ENCODE peak calls at places on chromosomes 5 and 9, in seven cellular contexts. Y, R, O, Q, U, M and K are unnamed samples. For H3K27me3 and H3K36me3, the result is how much of the 10 kb centered on the place peaks cover.

GRCh38 chr5:127830157-127830556 is 127.0 kb downstream of the CCDC192 start:
- DNase-seq in Y (no peak), R (peak), O (no peak), Q (no peak), U (no peak), M (no peak), K (no peak)

GRCh38 chr5:176578391-176578808 is 29.3 kb downstream of the CDHR2 start:
- DNase-seq in Y (peak), R (no peak), O (no peak), Q (peak), U (peak), M (no peak), K (peak)

GRCh38 chr5:82259172-82259800 is 18.9 kb downstream of the RPS23 start:
- DNase-seq in Y (peak), R (peak), O (no peak), Q (no peak), U (peak), M (no peak), K (no peak)

GRCh38 chr5:106454651-106455415 is 1215.9 kb downstream of the EFNA5 start:
- DNase-seq in Y (peak), R (peak), O (no peak), Q (no peak), U (peak), M (no peak), K (peak)

GRCh38 chr9:129549684-129550083 is 71.2 kb downstream of the C9orf50 start:
- DNase-seq in Y (peak), R (peak), O (no peak), Q (peak), U (peak), M (peak), K (no peak)

GRCh38 chr5:160379485-160379884 is 9.1 kb upstream of the C1QTNF2 start:
- DNase-seq in Y (no peak), R (no peak), O (no peak), Q (no peak), U (no peak), M (no peak), K (no peak)

GRCh38 chr9:122325124-122325523 is 45.7 kb upstream of the PTGS1 start:
- DNase-seq in Y (peak), R (no peak), O (no peak), Q (no peak), U (no peak), M (no peak), K (no peak)

GRCh38 chr9:127181595-127182190 is 59.3 kb upstream of the ANGPTL2 start:
- DNase-seq in Y (no peak), R (no peak), O (no peak), Q (peak), U (no peak), M (peak), K (no peak)

GRCh38 chr5:173010021-173010420 is 26.4 kb downstream of the ATP6V0E1 start:
- DNase-seq in Y (peak), R (peak), O (no peak), Q (no peak), U (no peak), M (no peak), K (no peak)

GRCh38 chr5:70491-70890 is 21.5 kb upstream of the PLEKHG4B start:
- DNase-seq in Y (no peak), R (no peak), O (no peak), Q (no peak), U (no peak), M (no peak), K (no peak)

GRCh38 chr5:150637245-150638052 is 3.0 kb upstream of the SYNPO start:
- DNase-seq in Y (peak), R (peak), O (no peak), Q (peak), U (no peak), M (peak), K (peak)

GRCh38 chr9:125346351-125346750 is 84.7 kb downstream of the GAPVD1 start:
- DNase-seq in Y (no peak), R (no peak), O (no peak), Q (no peak), U (no peak), M (no peak), K (no peak)

GRCh38 chr5:121174351-121174750 is 677.3 kb upstream of the FTMT start:
- DNase-seq in Y (peak), R (no peak), O (no peak), Q (no peak), U (no peak), M (no peak), K (no peak)

GRCh38 chr5:173187054-173187743 is 42.9 kb downstream of the BNIP1 start:
- DNase-seq in Y (no peak), R (no peak), O (no peak), Q (no peak), U (no peak), M (no peak), K (no peak)

GRCh38 chr9:103003689-103004088 is 8.6 kb downstream of the CYLC2 start:
- DNase-seq in Y (no peak), R (no peak), O (no peak), Q (no peak), U (no peak), M (no peak), K (no peak)

GRCh38 chr5:179559280-179560252 is 9.2 kb downstream of the RUFY1 start:
- DNase-seq in Y (peak), R (peak), O (peak), Q (peak), U (peak), M (peak), K (peak)

GRCh38 chr5:26054594-26054993 is 983.8 kb downstream of the CDH9 start:
- DNase-seq in Y (no peak), R (no peak), O (no peak), Q (no peak), U (no peak), M (no peak), K (no peak)

GRCh38 chr9:119167876-119168275 is 201.4 kb downstream of the BRINP1 start:
- DNase-seq in Y (no peak), R (no peak), O (no peak), Q (no peak), U (no peak), M (no peak), K (no peak)

DNA sequence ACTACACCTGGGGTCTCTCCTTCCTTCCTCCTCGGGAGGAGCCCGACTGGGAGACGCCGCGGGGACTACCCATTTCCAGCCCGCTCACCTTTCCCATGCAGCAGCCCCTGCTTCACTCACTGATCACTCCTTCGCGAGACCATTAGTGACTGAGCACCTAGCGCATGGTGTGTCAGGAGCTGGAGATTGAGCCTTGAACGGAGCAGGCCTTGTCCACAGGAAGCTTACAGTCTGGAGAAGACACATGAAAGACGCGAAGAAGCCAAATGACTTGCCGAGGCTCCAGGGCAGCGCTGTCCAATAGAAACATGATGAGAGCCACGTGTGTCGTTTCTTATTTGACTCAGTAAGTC is 283 bp upstream of the CFAP90 start:
- DNase-seq in Y (no peak), R (no peak), O (no peak), Q (no peak), U (no peak), M (no peak), K (no peak)
- H3K4me3 ChIP-seq in Y (no peak), R (peak), O (peak), Q (peak), U (peak), M (peak), K (peak)

GRCh38 chr9:34954225-34954624 is 3.9 kb upstream of the PHF24 start:
- DNase-seq in Y (no peak), R (no peak), O (no peak), Q (no peak), U (no peak), M (no peak), K (no peak)

DNA sequence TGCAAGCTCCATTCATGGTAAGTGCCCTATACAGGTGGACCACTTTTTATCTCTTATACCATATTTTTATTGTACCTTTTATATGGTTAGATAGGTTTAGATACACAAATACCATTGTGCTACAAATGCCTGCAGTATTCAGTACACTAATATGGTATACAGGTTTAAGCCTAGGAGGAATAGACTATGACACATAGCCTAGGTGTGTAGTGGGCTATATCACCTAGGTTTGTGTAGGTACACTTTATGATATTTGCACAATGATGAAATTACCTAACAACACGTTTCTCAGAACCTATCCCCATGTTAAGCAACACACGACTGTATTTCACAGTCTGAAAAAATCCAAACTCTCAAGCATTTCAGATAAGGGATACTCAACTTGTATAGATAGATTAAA is 9.6 kb upstream of the PHF24 start:
- DNase-seq in Y (no peak), R (no peak), O (no peak), Q (no peak), U (no peak), M (no peak), K (no peak)
- H3K27me3 ChIP-seq in Y (under half), R (under half), O (under half), Q (under half), U (under half), M (under half), K (under half)

GRCh38 chr9:113181165-113181564 is 30.4 kb downstream of the SLC31A2 start:
- DNase-seq in Y (no peak), R (no peak), O (no peak), Q (no peak), U (no peak), M (no peak), K (no peak)

GRCh38 chr9:113179839-113180238 is 29.0 kb downstream of the SLC31A2 start:
- DNase-seq in Y (no peak), R (no peak), O (no peak), Q (no peak), U (no peak), M (no peak), K (no peak)

GRCh38 chr9:113178087-113178486 is 27.3 kb downstream of the SLC31A2 start:
- DNase-seq in Y (peak), R (peak), O (no peak), Q (no peak), U (no peak), M (no peak), K (peak)

GRCh38 chr9:113173341-113173740 is 22.5 kb downstream of the SLC31A2 start:
- DNase-seq in Y (no peak), R (no peak), O (no peak), Q (no peak), U (no peak), M (no peak), K (no peak)

GRCh38 chr9:113176748-113177147 is 25.9 kb downstream of the SLC31A2 start:
- DNase-seq in Y (no peak), R (no peak), O (no peak), Q (no peak), U (no peak), M (no peak), K (no peak)
- H3K36me3 ChIP-seq in Y (under half), R (under half), O (under half), Q (under half), U (half or more), M (half or more), K (half or more)

DNA sequence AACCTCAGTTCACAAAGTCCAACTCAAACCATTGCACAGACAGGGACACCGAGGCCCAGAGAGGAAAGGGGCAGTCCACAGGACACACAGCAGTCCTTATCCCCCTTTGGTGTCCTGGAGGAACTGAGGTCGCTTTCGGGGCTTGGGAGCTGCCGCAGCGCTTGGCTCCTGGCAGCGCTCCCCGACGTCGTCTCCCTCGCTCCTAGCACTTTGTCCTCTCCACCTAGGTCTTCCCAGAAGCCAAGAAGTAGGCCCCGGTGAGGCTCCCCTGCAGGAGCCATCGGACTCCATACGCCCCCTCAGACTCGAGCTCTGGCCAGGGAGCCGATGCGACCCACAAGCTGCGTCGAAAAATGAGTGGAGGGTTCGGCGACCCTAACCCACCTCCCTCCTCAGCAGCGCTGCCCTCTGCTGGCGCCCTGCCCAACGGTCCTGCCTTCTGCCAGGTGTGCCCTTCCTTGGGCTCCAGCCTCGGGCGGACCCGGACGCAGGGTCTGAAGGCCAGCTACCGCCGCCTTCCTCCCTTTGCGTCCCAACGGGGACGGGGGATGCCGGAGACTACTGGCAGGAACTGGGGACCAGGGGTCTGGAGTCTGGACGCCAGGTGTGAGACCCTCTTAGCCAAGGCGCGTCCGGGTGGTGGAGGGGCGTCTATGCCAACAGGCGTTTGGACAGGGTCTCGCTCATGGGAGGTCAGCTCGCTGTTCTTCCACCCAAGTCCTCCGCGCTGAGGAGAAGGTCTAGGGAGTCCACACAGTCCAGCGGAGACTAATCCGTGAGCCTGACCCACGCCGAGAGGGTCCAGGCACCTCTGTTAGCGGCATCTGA is 2.1 kb upstream of the PRDM12 start:
- DNase-seq in Y (no peak), R (no peak), O (no peak), Q (no peak), U (peak), M (no peak), K (no peak)
- H3K4me3 ChIP-seq in Y (no peak), R (no peak), O (peak), Q (no peak), U (no peak), M (no peak), K (no peak)

GRCh38 chr9:135711881-135712280 is 9.9 kb downstream of the KCNT1 start:
- DNase-seq in Y (no peak), R (no peak), O (no peak), Q (no peak), U (no peak), M (no peak), K (peak)

GRCh38 chr9:135716045-135716444 is 14.1 kb downstream of the KCNT1 start:
- DNase-seq in Y (no peak), R (no peak), O (no peak), Q (no peak), U (peak), M (no peak), K (no peak)

GRCh38 chr9:135715056-135715595 is 13.1 kb downstream of the KCNT1 start:
- DNase-seq in Y (no peak), R (no peak), O (no peak), Q (no peak), U (no peak), M (no peak), K (no peak)

GRCh38 chr9:135712571-135713295 is 10.7 kb downstream of the KCNT1 start:
- DNase-seq in Y (no peak), R (no peak), O (no peak), Q (peak), U (no peak), M (no peak), K (no peak)

GRCh38 chr9:135714242-135715055 is 12.5 kb downstream of the KCNT1 start:
- DNase-seq in Y (no peak), R (no peak), O (no peak), Q (no peak), U (peak), M (no peak), K (no peak)
- H3K27me3 ChIP-seq in Y (under half), R (under half), O (half or more), Q (under half), U (under half), M (half or more), K (under half)

GRCh38 chr5:143217804-143218160 is 185.7 kb downstream of the NR3C1 start:
- DNase-seq in Y (no peak), R (no peak), O (no peak), Q (no peak), U (no peak), M (no peak), K (no peak)
- H3K36me3 ChIP-seq in Y (under half), R (under half), O (under half), Q (under half), U (under half), M (under half), K (under half)

GRCh38 chr9:38026840-38027527 is 42.0 kb downstream of the SHB start:
- DNase-seq in Y (no peak), R (peak), O (no peak), Q (no peak), U (no peak), M (no peak), K (peak)
- H3K4me3 ChIP-seq in Y (peak), R (no peak), O (no peak), Q (no peak), U (no peak), M (no peak), K (no peak)

GRCh38 chr5:73154607-73155006 is 18.4 kb upstream of the TMEM174 start:
- DNase-seq in Y (no peak), R (no peak), O (no peak), Q (no peak), U (no peak), M (no peak), K (no peak)
- H3K27me3 ChIP-seq in Y (under half), R (under half), O (under half), Q (under half), U (under half), M (under half), K (under half)

DNA sequence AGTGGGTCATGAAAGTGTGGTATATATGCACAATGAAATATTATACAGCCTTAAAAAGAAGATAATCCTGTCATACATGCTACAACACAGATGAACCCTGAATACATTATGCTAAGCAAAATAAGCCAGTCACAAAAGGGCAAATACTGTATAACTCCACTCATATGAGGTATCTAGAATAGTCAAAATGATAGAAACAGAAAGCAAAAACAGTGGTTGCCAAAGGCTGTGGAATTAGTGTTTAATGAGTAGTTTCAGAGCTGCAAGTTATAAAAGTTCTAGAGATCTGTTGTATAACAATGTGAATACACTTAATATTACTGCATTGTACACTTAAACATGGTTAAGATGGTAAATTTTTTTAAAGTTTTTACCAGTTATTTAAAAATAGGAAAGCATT is 135.0 kb downstream of the OXCT1 start:
- DNase-seq in Y (no peak), R (no peak), O (no peak), Q (no peak), U (no peak), M (no peak), K (no peak)
- H3K36me3 ChIP-seq in Y (under half), R (under half), O (under half), Q (under half), U (under half), M (under half), K (under half)